ENCODE peak calls at places on chromosomes 3 and 15, in seven cellular contexts. B is fibroblast of lung, M is HL-60, I is cardiac muscle cell, W is coronary artery, T is fibroblast of pulmonary artery, Y is psoas muscle. F is an unnamed sample.

GRCh38 chr3:141306922-141307321 is 61.4 kb upstream of the ZBTB38 start:
- DNase-seq in W (no peak), B (no peak), M (no peak), Y (no peak), I (no peak), T (no peak), F (no peak)

GRCh38 chr15:70501121-70501727 is 262.1 kb downstream of the UACA start:
- DNase-seq in I (no peak), Y (no peak), M (no peak), B (no peak), W (no peak), T (no peak), F (no peak)

GRCh38 chr3:172622916-172623700 is 87.8 kb downstream of the NCEH1 start:
- DNase-seq in T (peak), Y (no peak), B (peak), I (peak), W (no peak), M (no peak), F (no peak)

GRCh38 chr3:195551381-195551978 is 8.4 kb upstream of the PPP1R2 start:
- DNase-seq in I (peak), Y (peak), T (peak), B (no peak), M (no peak), W (no peak), F (no peak)

GRCh38 chr3:129624347-129625070 is 18.0 kb upstream of the PLXND1 start:
- DNase-seq in W (no peak), I (peak), B (no peak), T (no peak), Y (peak), M (no peak), F (no peak)

GRCh38 chr15:85974348-85974705 is 105.3 kb upstream of the AGBL1 start:
- DNase-seq in M (no peak), B (no peak), T (no peak), Y (no peak), I (no peak), W (no peak), F (no peak)

GRCh38 chr3:15606434-15606891 is 4.9 kb downstream of the BTD start:
- DNase-seq in M (no peak), I (peak), T (no peak), B (peak), Y (no peak), W (no peak), F (no peak)

GRCh38 chr3:463793-464192 is 267.2 kb downstream of the CHL1 start:
- DNase-seq in B (no peak), Y (no peak), T (no peak), I (no peak), M (no peak), W (no peak), F (no peak)

GRCh38 chr3:169241575-169241927 is 422.0 kb downstream of the MECOM start:
- DNase-seq in B (peak), T (peak), M (no peak), Y (no peak), I (peak), W (no peak), F (no peak)
- H3K4me3 ChIP-seq in B (peak), T (peak), M (no peak), Y (peak), I (peak), W (no peak), F (no peak)

GRCh38 chr15:98881526-98882517 is 125.8 kb downstream of the PGPEP1L start:
- DNase-seq in W (no peak), Y (no peak), M (peak), T (peak), I (peak), B (peak), F (no peak)
- TF ChIP-seq CTCF in W (peak), Y (peak), M (peak), T (peak), I (peak), B (peak), F (peak)

GRCh38 chr3:18419232-18419631 is 5.9 kb downstream of the SATB1 start:
- DNase-seq in W (no peak), Y (no peak), B (no peak), I (no peak), M (no peak), T (no peak), F (no peak)
- H3K4me3 ChIP-seq in W (no peak), Y (peak), B (no peak), I (no peak), M (no peak), T (no peak), F (peak)

GRCh38 chr15:87609474-87609873 is 647.1 kb downstream of the NTRK3 start:
- DNase-seq in W (no peak), Y (no peak), M (no peak), B (peak), I (peak), T (peak), F (peak)

GRCh38 chr15:87599616-87600015 is 656.9 kb downstream of the NTRK3 start:
- DNase-seq in T (peak), I (no peak), Y (no peak), M (no peak), W (no peak), B (peak), F (no peak)

GRCh38 chr15:87608238-87609028 is 648.1 kb downstream of the NTRK3 start:
- DNase-seq in I (peak), W (no peak), B (no peak), T (no peak), Y (no peak), M (no peak), F (no peak)

GRCh38 chr15:87609909-87610308 is 646.6 kb downstream of the NTRK3 start:
- DNase-seq in Y (no peak), M (no peak), W (no peak), B (no peak), T (no peak), I (no peak), F (no peak)

DNA sequence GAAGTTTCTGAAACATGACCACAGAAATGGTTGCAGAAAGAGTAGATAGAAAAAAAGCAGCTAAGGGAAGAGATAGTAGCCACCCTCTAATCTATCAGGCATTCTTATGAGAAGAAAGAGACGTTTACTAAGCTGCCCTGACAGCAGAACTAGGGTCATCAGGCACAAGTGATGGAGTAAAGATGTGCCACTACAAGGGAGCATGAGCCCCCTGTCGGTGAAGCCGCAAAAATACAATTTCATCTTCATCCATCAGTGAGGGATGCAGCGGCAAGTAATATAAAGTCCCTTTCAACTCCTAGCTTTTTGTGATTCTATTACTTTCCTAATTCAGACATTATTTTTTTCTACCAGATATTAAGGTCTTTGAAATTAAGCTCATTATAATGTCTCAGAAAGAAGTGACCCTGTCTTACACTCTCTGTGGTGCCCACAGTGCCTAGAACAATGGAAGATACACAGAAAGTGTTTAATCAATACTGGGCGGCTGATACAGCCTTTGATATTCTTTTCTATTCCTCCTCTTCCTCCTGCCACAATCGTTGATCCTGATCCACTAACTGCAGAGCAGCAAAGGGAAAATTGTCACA is 651.6 kb downstream of the NTRK3 start:
- DNase-seq in W (no peak), Y (no peak), B (peak), M (no peak), I (peak), T (peak), F (peak)
- TF ChIP-seq CTCF in W (no peak), Y (peak), B (peak), M (no peak), I (peak), T (peak), F (peak)

GRCh38 chr15:98753726-98754125 is 105.4 kb downstream of the IGF1R start:
- DNase-seq in B (no peak), W (no peak), T (no peak), Y (no peak), M (no peak), I (no peak), F (no peak)

GRCh38 chr15:98755138-98755537 is 106.8 kb downstream of the IGF1R start:
- DNase-seq in I (peak), B (peak), T (no peak), W (no peak), Y (no peak), M (no peak), F (no peak)

GRCh38 chr15:98751767-98752166 is 103.4 kb downstream of the IGF1R start:
- DNase-seq in I (no peak), Y (no peak), W (no peak), M (no peak), B (no peak), T (no peak), F (no peak)

GRCh38 chr15:98755781-98756180 is 107.4 kb downstream of the IGF1R start:
- DNase-seq in T (no peak), M (no peak), Y (no peak), B (no peak), W (no peak), I (no peak), F (no peak)

DNA sequence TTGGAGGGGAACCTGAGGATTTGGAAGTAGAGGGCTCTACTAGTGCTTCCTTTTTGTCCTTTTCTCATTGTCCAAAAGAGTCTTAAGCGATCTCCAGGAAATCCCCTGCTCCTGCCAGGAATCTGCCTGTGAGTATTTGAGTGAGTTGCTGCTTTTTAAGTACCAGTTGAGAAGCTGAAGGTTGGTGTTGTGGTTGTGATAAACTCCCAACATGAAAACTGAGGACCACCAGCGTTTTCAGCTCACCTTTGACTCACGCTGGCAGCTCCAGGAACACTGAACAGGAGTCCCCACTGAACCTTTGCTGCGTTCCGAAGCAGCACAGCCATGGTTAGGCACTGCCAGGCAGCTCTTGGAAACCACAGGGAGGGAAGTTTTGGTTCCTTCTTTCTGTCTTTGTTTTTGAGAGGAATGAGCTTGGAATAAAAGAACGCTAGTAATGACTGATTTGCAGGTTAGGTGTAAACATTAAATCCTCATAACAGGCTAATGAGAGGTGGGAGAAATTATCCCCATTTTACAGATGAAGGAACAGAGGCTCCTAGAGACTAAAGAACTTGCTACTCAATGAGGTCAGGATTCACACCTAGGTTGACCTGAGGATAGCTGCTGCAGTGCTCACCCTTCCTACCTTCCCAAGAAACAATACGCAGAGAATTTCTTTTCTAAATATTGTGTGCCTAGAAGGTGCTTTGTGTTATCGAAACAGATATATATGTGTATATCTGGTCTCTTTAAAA is 106.1 kb downstream of the IGF1R start:
- DNase-seq in M (no peak), I (peak), T (peak), B (peak), Y (no peak), W (no peak), F (no peak)
- H3K4me3 ChIP-seq in M (no peak), I (no peak), T (peak), B (peak), Y (peak), W (peak), F (peak)

GRCh38 chr3:1611824-1612223 is 486.8 kb upstream of the CNTN4 start:
- DNase-seq in T (no peak), W (no peak), B (no peak), M (no peak), I (no peak), Y (no peak), F (no peak)
- TF ChIP-seq CTCF in T (no peak), W (no peak), B (no peak), M (no peak), I (no peak), Y (no peak), F (no peak)

DNA sequence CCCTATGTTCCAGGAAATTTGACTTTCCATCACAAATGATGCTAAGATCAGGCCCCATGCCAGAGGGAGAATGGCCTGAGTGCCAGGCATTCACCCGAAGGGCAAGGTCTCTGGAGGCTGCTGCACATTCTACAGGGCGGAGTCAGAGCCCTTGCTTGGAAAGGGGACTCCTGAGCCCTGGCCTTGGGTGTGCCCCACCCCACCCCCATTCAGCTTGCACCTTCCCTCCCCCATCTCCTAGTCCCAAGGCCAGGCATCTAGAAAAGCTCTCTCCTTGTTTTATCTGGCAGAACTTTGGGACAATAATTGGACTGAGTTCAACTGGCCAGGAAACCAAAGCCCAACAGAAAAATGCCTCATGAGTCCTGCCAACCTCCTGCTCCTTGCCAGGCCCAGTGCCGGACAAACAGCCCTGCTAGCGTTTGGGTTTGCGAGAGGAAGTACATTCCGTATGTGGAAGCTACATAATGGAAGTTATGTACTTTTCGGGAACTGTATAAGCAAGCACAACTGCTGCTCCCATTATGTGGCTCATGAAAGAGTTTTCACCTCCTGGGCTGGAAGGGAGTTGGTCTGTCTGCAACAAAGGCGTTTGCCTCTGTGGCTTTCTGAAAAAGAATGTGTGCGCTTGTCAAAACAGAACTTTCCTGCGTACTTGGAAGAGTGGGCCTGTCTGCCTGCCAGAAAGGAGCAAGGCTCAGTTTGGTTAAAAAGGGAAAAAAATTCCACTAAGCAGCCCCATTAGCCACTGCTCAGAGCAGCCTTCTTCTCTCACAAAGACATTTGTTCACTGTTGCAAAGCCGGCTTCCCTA is 321.4 kb upstream of the CTNNB1 start:
- DNase-seq in T (peak), I (peak), B (peak), M (no peak), Y (peak), W (peak), F (no peak)
- H3K4me3 ChIP-seq in T (no peak), I (no peak), B (no peak), M (no peak), Y (peak), W (peak), F (peak)